ENCODE peak calls at places on chromosomes 13 and 19, in eight cellular contexts. S is transverse colon, V is breast epithelium, F is HCT116, C is GM23338, B is SK-N-SH, Z is spleen, L is H1. X is an unnamed sample.

GRCh38 chr13:34290661-34291060 is 472.7 kb downstream of the RFC3 start:
- DNase-seq in L (no peak), S (no peak), B (no peak), V (peak), Z (no peak), C (no peak), F (no peak), X (no peak)

GRCh38 chr19:12872941-12873890 is 8.0 kb downstream of the DNASE2 start:
- DNase-seq in L (no peak), Z (no peak), S (peak), F (no peak), V (peak), B (peak), C (peak), X (peak)

GRCh38 chr19:55146078-55146647 is 2.8 kb downstream of the TNNT1 start:
- DNase-seq in L (no peak), S (no peak), B (peak), Z (no peak), C (peak), F (peak), V (no peak), X (no peak)

GRCh38 chr19:19539738-19540703 is 2.0 kb downstream of the CILP2 start:
- DNase-seq in B (peak), Z (peak), S (peak), L (peak), V (no peak), C (peak), F (peak), X (peak)

GRCh38 chr13:113140677-113141590 is 17.5 kb upstream of the PROZ start:
- DNase-seq in F (no peak), S (no peak), L (no peak), B (peak), Z (peak), C (no peak), V (peak), X (peak)

GRCh38 chr13:70568571-70568970 is 460.3 kb upstream of the KLHL1 start:
- DNase-seq in L (no peak), Z (no peak), V (no peak), F (peak), C (peak), B (peak), S (no peak), X (no peak)

GRCh38 chr13:44389856-44390255 is 16.2 kb downstream of the SERP2 start:
- DNase-seq in B (no peak), V (no peak), L (no peak), Z (no peak), S (no peak), F (no peak), C (no peak), X (no peak)

GRCh38 chr19:23887642-23888041 is 27.0 kb upstream of the ZNF726 start:
- DNase-seq in C (no peak), Z (no peak), V (no peak), L (no peak), S (peak), B (no peak), F (no peak), X (peak)

GRCh38 chr13:62702502-62702901 is 1286.9 kb upstream of the PCDH20 start:
- DNase-seq in S (no peak), V (no peak), L (no peak), F (no peak), B (peak), Z (no peak), C (no peak), X (no peak)

GRCh38 chr13:75312884-75313520 is 169.0 kb downstream of the TBC1D4 start:
- DNase-seq in L (no peak), B (no peak), Z (no peak), V (no peak), S (no peak), F (no peak), C (no peak), X (no peak)

GRCh38 chr13:114087430-114087829 is 45.0 kb downstream of the RASA3 start:
- DNase-seq in V (no peak), B (no peak), C (no peak), L (no peak), S (no peak), F (no peak), Z (no peak), X (peak)

GRCh38 chr19:46487178-46487801 is 8.4 kb downstream of the PNMA8B start:
- DNase-seq in Z (peak), B (no peak), C (peak), V (no peak), S (no peak), F (no peak), L (no peak), X (no peak)

GRCh38 chr19:45958763-45959516 is 14.7 kb downstream of the NOVA2 start:
- DNase-seq in B (no peak), V (no peak), F (no peak), S (no peak), L (no peak), Z (no peak), C (no peak), X (no peak)

GRCh38 chr13:111461445-111462149 is 141.2 kb downstream of the TEX29 start:
- DNase-seq in B (no peak), Z (no peak), V (no peak), L (no peak), S (no peak), F (no peak), C (no peak), X (no peak)

GRCh38 chr19:55315956-55316525 is 9.1 kb downstream of the TMEM150B start:
- DNase-seq in B (no peak), F (no peak), Z (no peak), V (peak), C (no peak), L (no peak), S (no peak), X (no peak)

GRCh38 chr13:33610471-33611015 is 207.4 kb upstream of the RFC3 start:
- DNase-seq in Z (peak), F (no peak), V (no peak), L (peak), C (peak), S (peak), B (no peak), X (no peak)

GRCh38 chr13:101465877-101466276 is 13.4 kb downstream of the ITGBL1 start:
- DNase-seq in F (no peak), Z (no peak), L (no peak), S (no peak), C (no peak), B (no peak), V (no peak), X (no peak)

GRCh38 chr13:28423010-28423409 is 71.9 kb downstream of the FLT1 start:
- DNase-seq in F (no peak), S (peak), Z (peak), B (no peak), L (no peak), V (no peak), C (no peak), X (no peak)

GRCh38 chr13:94236132-94236531 is 243.3 kb downstream of the DCT start:
- DNase-seq in Z (no peak), V (no peak), C (no peak), B (no peak), F (no peak), S (no peak), L (no peak), X (no peak)

GRCh38 chr13:35714588-35714987 is 238.1 kb upstream of the MAB21L1 start:
- DNase-seq in F (no peak), S (no peak), Z (no peak), L (no peak), B (peak), V (no peak), C (no peak), X (no peak)

GRCh38 chr19:42514449-42514848 is 13.8 kb downstream of the CEACAM1 start:
- DNase-seq in B (no peak), V (no peak), C (no peak), Z (no peak), S (no peak), F (no peak), L (no peak), X (no peak)

GRCh38 chr19:51195616-51196015 is 29.3 kb upstream of the CD33 start:
- DNase-seq in L (no peak), Z (no peak), F (no peak), C (no peak), V (no peak), S (no peak), B (no peak), X (no peak)
- TF ChIP-seq POLR2AphosphoS5 in L (no peak), Z (no peak), F (no peak), C (no peak), V (no peak), S (no peak), B (no peak), X (no peak)

GRCh38 chr13:32318072-32318471 is 2.8 kb downstream of the BRCA2 start:
- DNase-seq in V (no peak), L (no peak), S (no peak), B (no peak), C (no peak), F (no peak), Z (no peak), X (no peak)

GRCh38 chr13:32320528-32320927 is 5.2 kb downstream of the BRCA2 start:
- DNase-seq in C (no peak), F (no peak), V (no peak), S (no peak), L (no peak), Z (no peak), B (no peak), X (no peak)

DNA sequence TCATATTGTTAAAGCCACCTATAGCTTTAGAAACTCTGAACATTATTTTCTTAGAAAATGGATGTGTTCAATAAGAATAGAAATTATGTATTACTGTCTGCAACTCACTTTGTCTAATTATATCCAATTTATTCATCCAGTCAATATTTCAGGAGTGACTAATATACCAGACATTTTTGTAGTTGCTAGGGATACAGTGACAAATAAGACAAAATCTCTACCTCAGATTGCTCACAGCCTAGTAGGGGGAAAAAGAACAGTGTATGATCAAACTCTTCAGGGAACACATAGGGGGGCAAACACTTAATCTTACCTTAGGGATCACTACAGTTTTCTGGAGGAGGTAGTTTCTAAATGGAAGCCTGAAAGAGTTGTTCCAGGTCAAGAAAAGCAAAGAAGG is 8.6 kb downstream of the BRCA2 start:
- DNase-seq in S (no peak), L (no peak), Z (no peak), C (no peak), V (no peak), F (no peak), B (no peak), X (no peak)
- H3K27ac ChIP-seq in S (no peak), L (no peak), Z (no peak), C (no peak), V (no peak), F (no peak), B (peak), X (no peak)

GRCh38 chr13:27039171-27039701 is 132.4 kb downstream of the USP12 start:
- DNase-seq in B (no peak), S (no peak), L (no peak), Z (no peak), V (no peak), F (no peak), C (no peak), X (no peak)

GRCh38 chr13:27041341-27041740 is 130.3 kb downstream of the USP12 start:
- DNase-seq in L (no peak), Z (no peak), S (no peak), B (no peak), F (no peak), V (no peak), C (no peak), X (no peak)

GRCh38 chr13:27040826-27041108 is 130.8 kb downstream of the USP12 start:
- DNase-seq in B (no peak), S (no peak), C (no peak), F (no peak), L (no peak), Z (no peak), V (no peak), X (no peak)

GRCh38 chr13:27044837-27045570 is 126.6 kb downstream of the USP12 start:
- DNase-seq in L (no peak), V (no peak), C (no peak), S (no peak), Z (no peak), B (no peak), F (no peak), X (no peak)

GRCh38 chr13:27043013-27043412 is 128.6 kb downstream of the USP12 start:
- DNase-seq in F (peak), V (peak), S (no peak), L (peak), C (peak), B (peak), Z (no peak), X (peak)
- TF ChIP-seq POLR2AphosphoS5 in F (peak), V (no peak), S (peak), L (no peak), C (no peak), B (peak), Z (no peak), X (peak)

DNA sequence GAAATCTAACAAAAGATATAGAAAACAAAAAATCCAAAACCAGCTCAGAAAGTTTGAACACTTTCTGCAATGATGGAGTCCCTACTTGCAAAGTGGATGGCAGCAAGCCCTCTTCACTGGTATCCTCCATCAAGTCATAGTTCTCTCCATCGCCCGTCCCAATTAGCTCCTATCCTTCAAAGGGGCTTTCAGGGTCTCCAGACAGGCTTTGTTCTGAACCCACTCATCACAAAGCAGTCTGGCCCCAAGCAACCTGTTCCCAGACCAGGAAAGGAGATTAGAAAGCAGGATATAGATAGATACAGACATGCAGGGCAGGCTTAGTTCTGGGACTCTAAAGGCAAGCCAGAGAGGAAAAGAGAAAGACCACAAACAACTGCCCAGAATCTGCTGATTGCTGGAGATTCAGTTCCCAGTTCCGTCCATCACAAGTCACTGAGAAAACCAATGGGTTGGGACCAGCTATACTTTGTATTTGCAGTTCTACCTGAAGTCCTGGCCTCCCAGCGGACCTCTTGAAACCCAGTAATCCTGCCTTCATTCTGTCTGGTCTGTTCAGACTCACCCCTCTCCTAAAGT is 47.2 kb upstream of the EPHX3 start:
- DNase-seq in V (no peak), F (no peak), Z (no peak), S (no peak), B (no peak), C (no peak), L (no peak), X (no peak)
- H3K27ac ChIP-seq in V (peak), F (no peak), Z (peak), S (peak), B (no peak), C (peak), L (no peak), X (no peak)

DNA sequence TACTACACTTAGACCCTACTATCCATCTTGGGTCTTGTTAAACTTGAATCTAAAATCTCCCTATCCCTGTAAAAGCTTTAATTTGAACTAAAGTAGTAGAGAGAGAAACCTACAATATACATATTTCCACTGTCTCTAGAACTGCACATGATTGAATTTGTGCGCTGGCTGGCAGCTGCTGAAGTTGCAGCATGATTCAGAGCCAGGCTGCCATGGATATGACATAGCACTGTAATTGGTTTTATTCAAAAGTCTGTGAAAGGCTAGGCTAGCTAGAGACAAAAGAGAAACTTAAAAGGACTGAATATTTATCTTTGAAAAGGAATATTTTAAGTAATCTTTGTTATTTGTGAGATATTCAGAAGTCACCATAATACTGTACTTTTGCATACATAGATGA is 25.6 kb upstream of the FREM2 start:
- DNase-seq in Z (no peak), F (no peak), C (no peak), B (no peak), V (no peak), S (no peak), L (no peak), X (no peak)
- TF ChIP-seq POLR2AphosphoS5 in Z (no peak), F (no peak), C (no peak), B (no peak), V (no peak), S (no peak), L (no peak), X (no peak)

GRCh38 chr19:10737680-10738079 is 19.8 kb downstream of the DNM2 start:
- DNase-seq in C (no peak), S (no peak), L (no peak), V (no peak), B (no peak), F (no peak), Z (no peak), X (no peak)

GRCh38 chr19:10730932-10731331 is 13.1 kb downstream of the DNM2 start:
- DNase-seq in C (no peak), V (no peak), S (no peak), B (no peak), Z (peak), F (no peak), L (no peak), X (peak)

GRCh38 chr19:10736916-10737551 is 19.2 kb downstream of the DNM2 start:
- DNase-seq in S (no peak), B (no peak), V (no peak), Z (no peak), C (peak), L (no peak), F (no peak), X (no peak)

GRCh38 chr19:10736189-10736588 is 18.3 kb downstream of the DNM2 start:
- DNase-seq in Z (no peak), B (no peak), C (no peak), F (no peak), S (peak), V (no peak), L (no peak), X (no peak)

GRCh38 chr19:10735741-10736140 is 17.9 kb downstream of the DNM2 start:
- DNase-seq in C (no peak), Z (no peak), S (no peak), B (no peak), F (no peak), V (no peak), L (no peak), X (no peak)
- H3K27ac ChIP-seq in C (no peak), Z (no peak), S (peak), B (no peak), F (no peak), V (no peak), L (no peak), X (no peak)

GRCh38 chr13:30364133-30364532 is 56.8 kb upstream of the KATNAL1 start:
- DNase-seq in C (no peak), L (no peak), F (no peak), Z (no peak), B (peak), S (no peak), V (no peak), X (no peak)
- TF ChIP-seq POLR2AphosphoS5 in C (no peak), L (no peak), F (no peak), Z (no peak), B (no peak), S (no peak), V (no peak), X (no peak)